ENCODE peak calls at places on chromosomes 13 and 19, in ten cellular contexts. A is transverse colon; Q is tibial artery; B is occipital lobe; M is T-helper 2 cell treated with Interferon-gamma antibody and Interleukin-4, amounts not matched to agents 5 μg/mL and 100 μg/mL, for 36 hours; O is lung; Y is activated gamma-delta T cell treated with anti-CD3 and anti-CD28 coated beads, Interleukin-2, amount 50 U/mL, for 16 hours; E is stimulated activated CD8-positive, alpha-beta memory T cell treated with anti-CD3 and anti-CD28 coated beads, Interleukin-4, amount 100 ng/mL, for 4 hours; W is activated T-cell treated with anti-CD3 and anti-CD28 coated beads for 1 hour; F is activated CD4-positive, alpha-beta T cell treated with anti-CD3 and anti-CD28 coated beads, Interleukin-2, amount 10 ng/mL, durations not matched to agents 7 days and 5 days. K is an unnamed sample.

GRCh38 chr13:94656766-94657165 is 55.1 kb downstream of the GPR180 start:
- DNase-seq in Y (no peak), B (no peak), A (no peak), F (no peak), O (no peak), Q (no peak), W (no peak), E (no peak), M (peak), K (no peak)

GRCh38 chr19:19507354-19507753 is 8.0 kb downstream of the TSSK6 start:
- DNase-seq in F (no peak), M (no peak), O (no peak), Y (no peak), A (no peak), B (no peak), E (no peak), Q (no peak), W (no peak), K (no peak)

GRCh38 chr13:107516517-107516916 is 698.8 kb downstream of the LIG4 start:
- DNase-seq in F (no peak), A (no peak), O (no peak), M (no peak), Y (no peak), W (no peak), E (no peak), Q (no peak), B (no peak), K (no peak)

GRCh38 chr13:89150362-89150761 is 1479.2 kb downstream of the SLITRK5 start:
- DNase-seq in B (no peak), Y (no peak), A (no peak), W (no peak), Q (no peak), E (no peak), O (no peak), F (no peak), M (no peak), K (no peak)

GRCh38 chr13:114012921-114013320 is 39.0 kb upstream of the C13orf46 start:
- DNase-seq in W (no peak), Y (no peak), F (no peak), O (no peak), E (no peak), B (no peak), Q (no peak), M (no peak), A (no peak), K (no peak)

GRCh38 chr13:53141336-53141735 is 112.7 kb downstream of the OLFM4 start:
- DNase-seq in B (no peak), Y (no peak), A (no peak), O (no peak), E (no peak), W (no peak), Q (no peak), M (no peak), F (no peak), K (no peak)

GRCh38 chr13:90594694-90595093 is 752.8 kb upstream of the MIR17HG start:
- DNase-seq in B (no peak), E (no peak), F (no peak), Q (no peak), W (no peak), Y (no peak), O (no peak), A (no peak), M (no peak), K (no peak)

GRCh38 chr13:29754486-29754806 is 96.0 kb downstream of the UBL3 start:
- DNase-seq in W (no peak), O (no peak), B (no peak), Y (no peak), F (no peak), E (no peak), Q (no peak), M (peak), A (no peak), K (no peak)

GRCh38 chr19:45470147-45471081 is 2.6 kb downstream of the FOSB start:
- DNase-seq in E (no peak), B (peak), F (peak), A (peak), M (peak), Y (no peak), O (no peak), Q (peak), W (no peak), K (no peak)

GRCh38 chr19:47749326-47749725 is 4.0 kb downstream of the NOP53 start:
- DNase-seq in E (no peak), Y (no peak), O (no peak), A (no peak), F (no peak), M (no peak), W (no peak), B (no peak), Q (no peak), K (no peak)

GRCh38 chr19:32675720-32676185 is at the start of gene RGS9BP:
- DNase-seq in Y (peak), W (peak), Q (peak), F (peak), A (peak), M (peak), E (no peak), O (peak), B (peak), K (peak)

GRCh38 chr13:113809934-113810333 is 50.9 kb downstream of the TMEM255B start:
- DNase-seq in O (no peak), B (no peak), Q (no peak), Y (no peak), F (no peak), A (no peak), M (no peak), E (no peak), W (no peak), K (no peak)

GRCh38 chr13:28620011-28620830 is 38.7 kb upstream of the POMP start:
- DNase-seq in M (no peak), A (no peak), Q (no peak), Y (no peak), B (no peak), W (no peak), F (no peak), O (no peak), E (no peak), K (no peak)

GRCh38 chr19:56837892-56838679 is 2.4 kb downstream of the PEG3 start:
- DNase-seq in Q (peak), B (peak), Y (no peak), F (no peak), M (no peak), W (no peak), A (peak), E (no peak), O (peak), K (peak)

GRCh38 chr13:20955496-20955895 is 53.0 kb upstream of the XPO4 start:
- DNase-seq in B (no peak), W (no peak), F (no peak), Y (no peak), M (no peak), O (no peak), A (no peak), E (no peak), Q (no peak), K (no peak)

GRCh38 chr13:47226516-47226915 is 329.7 kb upstream of the HTR2A start:
- DNase-seq in M (no peak), Y (no peak), Q (no peak), A (no peak), F (no peak), O (no peak), B (no peak), W (no peak), E (no peak), K (no peak)

GRCh38 chr13:95921485-95921884 is 131.7 kb downstream of the UGGT2 start:
- DNase-seq in Y (no peak), F (no peak), W (no peak), E (no peak), M (no peak), O (no peak), B (no peak), A (no peak), Q (no peak), K (no peak)

GRCh38 chr13:39536274-39536673 is 66.7 kb downstream of the LHFPL6 start:
- DNase-seq in E (no peak), M (no peak), Q (no peak), W (no peak), Y (no peak), F (no peak), B (no peak), A (no peak), O (no peak), K (no peak)

GRCh38 chr13:47835470-47836228 is 165.4 kb downstream of the SUCLA2 start:
- DNase-seq in B (peak), Y (no peak), M (no peak), Q (no peak), F (no peak), E (no peak), A (no peak), W (no peak), O (no peak), K (no peak)

GRCh38 chr19:1253514-1254080 is 5.2 kb downstream of the MIDN start:
- DNase-seq in E (no peak), Q (no peak), Y (no peak), M (no peak), W (no peak), F (no peak), A (peak), O (no peak), B (no peak), K (no peak)

GRCh38 chr19:44401108-44401786 is at the start of gene ZNF285:
- DNase-seq in O (peak), Q (peak), B (no peak), F (peak), E (peak), A (peak), M (peak), W (peak), Y (peak), K (no peak)

K was measured in caudate nucleus.